ENCODE peak calls at places on chromosomes 6 and 20, in seven cellular contexts. One of them, this sample, is unnamed.

GRCh38 chr6:161374971-161375873 is 101.4 kb upstream of the AGPAT4 start:
- DNase-seq in hypothalamus: no peak
- DNase-seq in astrocyte of the spinal cord: peak
- DNase-seq in RPMI8226: peak
- DNase-seq in neuronal stem cell: no peak
- DNase-seq in activated CD8-positive, alpha-beta memory T cell treated with anti-CD3 and anti-CD28 coated beads, Interleukin-2, amount 10 ng/mL, durations not matched to agents 7 days and 5 days: no peak
- DNase-seq in NCI-H345: peak
- DNase-seq in this sample: no peak

GRCh38 chr6:113644861-113645575 is 212.1 kb upstream of the MARCKS start:
- DNase-seq in hypothalamus: no peak
- DNase-seq in astrocyte of the spinal cord: peak
- DNase-seq in RPMI8226: no peak
- DNase-seq in neuronal stem cell: no peak
- DNase-seq in activated CD8-positive, alpha-beta memory T cell treated with anti-CD3 and anti-CD28 coated beads, Interleukin-2, amount 10 ng/mL, durations not matched to agents 7 days and 5 days: no peak
- DNase-seq in NCI-H345: no peak
- DNase-seq in this sample: no peak

GRCh38 chr6:116165596-116165995 is 39.7 kb upstream of the COL10A1 start:
- DNase-seq in hypothalamus: no peak
- DNase-seq in astrocyte of the spinal cord: no peak
- DNase-seq in RPMI8226: no peak
- DNase-seq in neuronal stem cell: no peak
- DNase-seq in activated CD8-positive, alpha-beta memory T cell treated with anti-CD3 and anti-CD28 coated beads, Interleukin-2, amount 10 ng/mL, durations not matched to agents 7 days and 5 days: no peak
- DNase-seq in NCI-H345: no peak
- DNase-seq in this sample: no peak

GRCh38 chr6:34680802-34681515 is 15.6 kb downstream of the ILRUN start:
- DNase-seq in hypothalamus: no peak
- DNase-seq in astrocyte of the spinal cord: no peak
- DNase-seq in RPMI8226: no peak
- DNase-seq in neuronal stem cell: no peak
- DNase-seq in activated CD8-positive, alpha-beta memory T cell treated with anti-CD3 and anti-CD28 coated beads, Interleukin-2, amount 10 ng/mL, durations not matched to agents 7 days and 5 days: no peak
- DNase-seq in NCI-H345: no peak
- DNase-seq in this sample: no peak

GRCh38 chr6:111759836-111760785 is 113.1 kb downstream of the FYN start:
- DNase-seq in hypothalamus: no peak
- DNase-seq in astrocyte of the spinal cord: peak
- DNase-seq in RPMI8226: no peak
- DNase-seq in neuronal stem cell: no peak
- DNase-seq in activated CD8-positive, alpha-beta memory T cell treated with anti-CD3 and anti-CD28 coated beads, Interleukin-2, amount 10 ng/mL, durations not matched to agents 7 days and 5 days: peak
- DNase-seq in NCI-H345: no peak
- DNase-seq in this sample: no peak

GRCh38 chr6:66772785-66773184 is 1065.8 kb upstream of the EYS start:
- DNase-seq in hypothalamus: no peak
- DNase-seq in astrocyte of the spinal cord: peak
- DNase-seq in RPMI8226: no peak
- DNase-seq in neuronal stem cell: no peak
- DNase-seq in activated CD8-positive, alpha-beta memory T cell treated with anti-CD3 and anti-CD28 coated beads, Interleukin-2, amount 10 ng/mL, durations not matched to agents 7 days and 5 days: no peak
- DNase-seq in NCI-H345: no peak
- DNase-seq in this sample: no peak

GRCh38 chr6:113488061-113488460 is 369.1 kb upstream of the MARCKS start:
- DNase-seq in hypothalamus: no peak
- DNase-seq in astrocyte of the spinal cord: no peak
- DNase-seq in RPMI8226: no peak
- DNase-seq in neuronal stem cell: no peak
- DNase-seq in activated CD8-positive, alpha-beta memory T cell treated with anti-CD3 and anti-CD28 coated beads, Interleukin-2, amount 10 ng/mL, durations not matched to agents 7 days and 5 days: no peak
- DNase-seq in NCI-H345: no peak
- DNase-seq in this sample: no peak

GRCh38 chr6:37019065-37019450 is 13.6 kb downstream of the FGD2 start:
- DNase-seq in hypothalamus: no peak
- DNase-seq in astrocyte of the spinal cord: no peak
- DNase-seq in RPMI8226: no peak
- DNase-seq in neuronal stem cell: no peak
- DNase-seq in activated CD8-positive, alpha-beta memory T cell treated with anti-CD3 and anti-CD28 coated beads, Interleukin-2, amount 10 ng/mL, durations not matched to agents 7 days and 5 days: no peak
- DNase-seq in NCI-H345: peak
- DNase-seq in this sample: no peak

GRCh38 chr20:9253140-9253539 is 184.3 kb downstream of the PLCB4 start:
- DNase-seq in hypothalamus: no peak
- DNase-seq in astrocyte of the spinal cord: no peak
- DNase-seq in RPMI8226: no peak
- DNase-seq in neuronal stem cell: no peak
- DNase-seq in activated CD8-positive, alpha-beta memory T cell treated with anti-CD3 and anti-CD28 coated beads, Interleukin-2, amount 10 ng/mL, durations not matched to agents 7 days and 5 days: no peak
- DNase-seq in NCI-H345: no peak
- DNase-seq in this sample: no peak

GRCh38 chr6:161660666-161661571 is 387.1 kb upstream of the AGPAT4 start:
- DNase-seq in hypothalamus: no peak
- DNase-seq in astrocyte of the spinal cord: no peak
- DNase-seq in RPMI8226: peak
- DNase-seq in neuronal stem cell: no peak
- DNase-seq in activated CD8-positive, alpha-beta memory T cell treated with anti-CD3 and anti-CD28 coated beads, Interleukin-2, amount 10 ng/mL, durations not matched to agents 7 days and 5 days: no peak
- DNase-seq in NCI-H345: no peak
- DNase-seq in this sample: peak

GRCh38 chr6:115910147-115910546 is 150.5 kb downstream of the FRK start:
- DNase-seq in hypothalamus: no peak
- DNase-seq in astrocyte of the spinal cord: no peak
- DNase-seq in RPMI8226: no peak
- DNase-seq in neuronal stem cell: no peak
- DNase-seq in activated CD8-positive, alpha-beta memory T cell treated with anti-CD3 and anti-CD28 coated beads, Interleukin-2, amount 10 ng/mL, durations not matched to agents 7 days and 5 days: no peak
- DNase-seq in NCI-H345: no peak
- DNase-seq in this sample: no peak

GRCh38 chr6:169868458-169868857 is 117.0 kb downstream of the ERMARD start:
- DNase-seq in hypothalamus: no peak
- DNase-seq in astrocyte of the spinal cord: no peak
- DNase-seq in RPMI8226: peak
- DNase-seq in neuronal stem cell: no peak
- DNase-seq in activated CD8-positive, alpha-beta memory T cell treated with anti-CD3 and anti-CD28 coated beads, Interleukin-2, amount 10 ng/mL, durations not matched to agents 7 days and 5 days: peak
- DNase-seq in NCI-H345: no peak
- DNase-seq in this sample: peak

GRCh38 chr6:692858-693736 is at the start of gene EXOC2:
- DNase-seq in hypothalamus: peak
- DNase-seq in astrocyte of the spinal cord: peak
- DNase-seq in RPMI8226: peak
- DNase-seq in neuronal stem cell: peak
- DNase-seq in activated CD8-positive, alpha-beta memory T cell treated with anti-CD3 and anti-CD28 coated beads, Interleukin-2, amount 10 ng/mL, durations not matched to agents 7 days and 5 days: peak
- DNase-seq in NCI-H345: peak
- DNase-seq in this sample: peak

GRCh38 chr20:5688431-5688972 is 61.7 kb upstream of the SHLD1 start:
- DNase-seq in hypothalamus: no peak
- DNase-seq in astrocyte of the spinal cord: no peak
- DNase-seq in RPMI8226: no peak
- DNase-seq in neuronal stem cell: no peak
- DNase-seq in activated CD8-positive, alpha-beta memory T cell treated with anti-CD3 and anti-CD28 coated beads, Interleukin-2, amount 10 ng/mL, durations not matched to agents 7 days and 5 days: no peak
- DNase-seq in NCI-H345: no peak
- DNase-seq in this sample: no peak

GRCh38 chr20:54643761-54644160 is 168.4 kb downstream of the DOK5 start:
- DNase-seq in hypothalamus: no peak
- DNase-seq in astrocyte of the spinal cord: peak
- DNase-seq in RPMI8226: peak
- DNase-seq in neuronal stem cell: no peak
- DNase-seq in activated CD8-positive, alpha-beta memory T cell treated with anti-CD3 and anti-CD28 coated beads, Interleukin-2, amount 10 ng/mL, durations not matched to agents 7 days and 5 days: no peak
- DNase-seq in NCI-H345: no peak
- DNase-seq in this sample: no peak

GRCh38 chr6:24903681-24904080 is 32.1 kb downstream of the RIPOR2 start:
- DNase-seq in hypothalamus: no peak
- DNase-seq in astrocyte of the spinal cord: no peak
- DNase-seq in RPMI8226: no peak
- DNase-seq in neuronal stem cell: no peak
- DNase-seq in activated CD8-positive, alpha-beta memory T cell treated with anti-CD3 and anti-CD28 coated beads, Interleukin-2, amount 10 ng/mL, durations not matched to agents 7 days and 5 days: no peak
- DNase-seq in NCI-H345: no peak
- DNase-seq in this sample: no peak

GRCh38 chr20:57013221-57013620 is 253.2 kb downstream of the BMP7 start:
- DNase-seq in hypothalamus: no peak
- DNase-seq in astrocyte of the spinal cord: no peak
- DNase-seq in RPMI8226: no peak
- DNase-seq in neuronal stem cell: no peak
- DNase-seq in activated CD8-positive, alpha-beta memory T cell treated with anti-CD3 and anti-CD28 coated beads, Interleukin-2, amount 10 ng/mL, durations not matched to agents 7 days and 5 days: no peak
- DNase-seq in NCI-H345: no peak
- DNase-seq in this sample: no peak

GRCh38 chr6:89817481-89817880 is 2.1 kb downstream of the MDN1 start:
- DNase-seq in hypothalamus: no peak
- DNase-seq in astrocyte of the spinal cord: no peak
- DNase-seq in RPMI8226: no peak
- DNase-seq in neuronal stem cell: no peak
- DNase-seq in activated CD8-positive, alpha-beta memory T cell treated with anti-CD3 and anti-CD28 coated beads, Interleukin-2, amount 10 ng/mL, durations not matched to agents 7 days and 5 days: no peak
- DNase-seq in NCI-H345: no peak
- DNase-seq in this sample: no peak

GRCh38 chr20:40778894-40779496 is 90.0 kb upstream of the MAFB start:
- DNase-seq in hypothalamus: no peak
- DNase-seq in astrocyte of the spinal cord: no peak
- DNase-seq in RPMI8226: no peak
- DNase-seq in neuronal stem cell: no peak
- DNase-seq in activated CD8-positive, alpha-beta memory T cell treated with anti-CD3 and anti-CD28 coated beads, Interleukin-2, amount 10 ng/mL, durations not matched to agents 7 days and 5 days: no peak
- DNase-seq in NCI-H345: no peak
- DNase-seq in this sample: peak

GRCh38 chr6:144150673-144151009 is 324 bp downstream of the STX11 start:
- DNase-seq in hypothalamus: no peak
- DNase-seq in astrocyte of the spinal cord: peak
- DNase-seq in RPMI8226: peak
- DNase-seq in neuronal stem cell: peak
- DNase-seq in activated CD8-positive, alpha-beta memory T cell treated with anti-CD3 and anti-CD28 coated beads, Interleukin-2, amount 10 ng/mL, durations not matched to agents 7 days and 5 days: peak
- DNase-seq in NCI-H345: peak
- DNase-seq in this sample: no peak

GRCh38 chr6:42642794-42643193 is 79.0 kb downstream of the UBR2 start:
- DNase-seq in hypothalamus: no peak
- DNase-seq in astrocyte of the spinal cord: no peak
- DNase-seq in RPMI8226: no peak
- DNase-seq in neuronal stem cell: no peak
- DNase-seq in activated CD8-positive, alpha-beta memory T cell treated with anti-CD3 and anti-CD28 coated beads, Interleukin-2, amount 10 ng/mL, durations not matched to agents 7 days and 5 days: no peak
- DNase-seq in NCI-H345: no peak
- DNase-seq in this sample: no peak

GRCh38 chr20:59020938-59021551 is 1.8 kb downstream of the TUBB1 start:
- DNase-seq in hypothalamus: no peak
- DNase-seq in astrocyte of the spinal cord: peak
- DNase-seq in RPMI8226: no peak
- DNase-seq in neuronal stem cell: no peak
- DNase-seq in activated CD8-positive, alpha-beta memory T cell treated with anti-CD3 and anti-CD28 coated beads, Interleukin-2, amount 10 ng/mL, durations not matched to agents 7 days and 5 days: peak
- DNase-seq in NCI-H345: no peak
- DNase-seq in this sample: peak

GRCh38 chr6:160519603-160520042 is 144.5 kb downstream of the LPA start:
- DNase-seq in hypothalamus: no peak
- DNase-seq in astrocyte of the spinal cord: no peak
- DNase-seq in RPMI8226: peak
- DNase-seq in neuronal stem cell: no peak
- DNase-seq in activated CD8-positive, alpha-beta memory T cell treated with anti-CD3 and anti-CD28 coated beads, Interleukin-2, amount 10 ng/mL, durations not matched to agents 7 days and 5 days: no peak
- DNase-seq in NCI-H345: peak
- DNase-seq in this sample: no peak

GRCh38 chr20:17630151-17630805 is 51.8 kb downstream of the RRBP1 start:
- DNase-seq in hypothalamus: no peak
- DNase-seq in astrocyte of the spinal cord: no peak
- DNase-seq in RPMI8226: no peak
- DNase-seq in neuronal stem cell: no peak
- DNase-seq in activated CD8-positive, alpha-beta memory T cell treated with anti-CD3 and anti-CD28 coated beads, Interleukin-2, amount 10 ng/mL, durations not matched to agents 7 days and 5 days: no peak
- DNase-seq in NCI-H345: no peak
- DNase-seq in this sample: no peak

GRCh38 chr20:57627972-57628650 is 7.9 kb upstream of the ZBP1 start:
- DNase-seq in hypothalamus: no peak
- DNase-seq in astrocyte of the spinal cord: peak
- DNase-seq in RPMI8226: peak
- DNase-seq in neuronal stem cell: no peak
- DNase-seq in activated CD8-positive, alpha-beta memory T cell treated with anti-CD3 and anti-CD28 coated beads, Interleukin-2, amount 10 ng/mL, durations not matched to agents 7 days and 5 days: peak
- DNase-seq in NCI-H345: no peak
- DNase-seq in this sample: no peak

GRCh38 chr20:45432294-45432693 is 16.4 kb downstream of the PIGT start:
- DNase-seq in hypothalamus: no peak
- DNase-seq in astrocyte of the spinal cord: no peak
- DNase-seq in RPMI8226: peak
- DNase-seq in neuronal stem cell: no peak
- DNase-seq in activated CD8-positive, alpha-beta memory T cell treated with anti-CD3 and anti-CD28 coated beads, Interleukin-2, amount 10 ng/mL, durations not matched to agents 7 days and 5 days: peak
- DNase-seq in NCI-H345: no peak
- DNase-seq in this sample: no peak

GRCh38 chr6:136777651-136778050 is 14.6 kb downstream of the MAP3K5 start:
- DNase-seq in hypothalamus: no peak
- DNase-seq in astrocyte of the spinal cord: no peak
- DNase-seq in RPMI8226: no peak
- DNase-seq in neuronal stem cell: no peak
- DNase-seq in activated CD8-positive, alpha-beta memory T cell treated with anti-CD3 and anti-CD28 coated beads, Interleukin-2, amount 10 ng/mL, durations not matched to agents 7 days and 5 days: no peak
- DNase-seq in NCI-H345: no peak
- DNase-seq in this sample: no peak